ENCODE peak calls at places on chromosomes 16 and 17, in five cellular contexts. One of them, this sample, is unnamed.

GRCh38 chr16:13936596-13937081 is 16.7 kb downstream of the ERCC4 start:
- DNase-seq in OCI-LY7: no peak
- DNase-seq in prostate gland: peak
- DNase-seq in transverse colon: no peak
- DNase-seq in nephron progenitor cell: no peak
- DNase-seq in this sample: no peak

GRCh38 chr17:7280519-7281073 is 922 bp upstream of the SLC2A4 start:
- DNase-seq in OCI-LY7: peak
- DNase-seq in prostate gland: peak
- DNase-seq in transverse colon: peak
- DNase-seq in nephron progenitor cell: peak
- DNase-seq in this sample: peak

GRCh38 chr16:59748531-59748930 is 1014.4 kb upstream of the GOT2 start:
- DNase-seq in OCI-LY7: no peak
- DNase-seq in prostate gland: no peak
- DNase-seq in transverse colon: no peak
- DNase-seq in nephron progenitor cell: no peak
- DNase-seq in this sample: no peak

GRCh38 chr17:73546121-73546520 is 98.1 kb downstream of the SDK2 start:
- DNase-seq in OCI-LY7: no peak
- DNase-seq in prostate gland: no peak
- DNase-seq in transverse colon: no peak
- DNase-seq in nephron progenitor cell: no peak
- DNase-seq in this sample: no peak

GRCh38 chr16:57786632-57787518 is 15.4 kb downstream of the KIFC3 start:
- DNase-seq in OCI-LY7: no peak
- DNase-seq in prostate gland: no peak
- DNase-seq in transverse colon: peak
- DNase-seq in nephron progenitor cell: no peak
- DNase-seq in this sample: no peak

GRCh38 chr16:81758376-81758775 is 20.7 kb upstream of the PLCG2 start:
- DNase-seq in OCI-LY7: no peak
- DNase-seq in prostate gland: no peak
- DNase-seq in transverse colon: no peak
- DNase-seq in nephron progenitor cell: no peak
- DNase-seq in this sample: no peak

GRCh38 chr16:25366078-25366477 is 108.4 kb upstream of the ZKSCAN2 start:
- DNase-seq in OCI-LY7: peak
- DNase-seq in prostate gland: no peak
- DNase-seq in transverse colon: no peak
- DNase-seq in nephron progenitor cell: no peak
- DNase-seq in this sample: no peak

GRCh38 chr16:64952177-64952576 is 169.7 kb downstream of the CDH11 start:
- DNase-seq in OCI-LY7: no peak
- DNase-seq in prostate gland: no peak
- DNase-seq in transverse colon: no peak
- DNase-seq in nephron progenitor cell: no peak
- DNase-seq in this sample: no peak

GRCh38 chr17:57294629-57295501 is 38.5 kb downstream of the MSI2 start:
- DNase-seq in OCI-LY7: no peak
- DNase-seq in prostate gland: no peak
- DNase-seq in transverse colon: no peak
- DNase-seq in nephron progenitor cell: no peak
- DNase-seq in this sample: no peak

GRCh38 chr17:75587718-75588545 is at the start of gene MYO15B:
- DNase-seq in OCI-LY7: no peak
- DNase-seq in prostate gland: no peak
- DNase-seq in transverse colon: peak
- DNase-seq in nephron progenitor cell: peak
- DNase-seq in this sample: peak

GRCh38 chr16:367333-367903 is 2.9 kb downstream of the MRPL28 start:
- DNase-seq in OCI-LY7: no peak
- DNase-seq in prostate gland: no peak
- DNase-seq in transverse colon: no peak
- DNase-seq in nephron progenitor cell: no peak
- DNase-seq in this sample: no peak

DNA sequence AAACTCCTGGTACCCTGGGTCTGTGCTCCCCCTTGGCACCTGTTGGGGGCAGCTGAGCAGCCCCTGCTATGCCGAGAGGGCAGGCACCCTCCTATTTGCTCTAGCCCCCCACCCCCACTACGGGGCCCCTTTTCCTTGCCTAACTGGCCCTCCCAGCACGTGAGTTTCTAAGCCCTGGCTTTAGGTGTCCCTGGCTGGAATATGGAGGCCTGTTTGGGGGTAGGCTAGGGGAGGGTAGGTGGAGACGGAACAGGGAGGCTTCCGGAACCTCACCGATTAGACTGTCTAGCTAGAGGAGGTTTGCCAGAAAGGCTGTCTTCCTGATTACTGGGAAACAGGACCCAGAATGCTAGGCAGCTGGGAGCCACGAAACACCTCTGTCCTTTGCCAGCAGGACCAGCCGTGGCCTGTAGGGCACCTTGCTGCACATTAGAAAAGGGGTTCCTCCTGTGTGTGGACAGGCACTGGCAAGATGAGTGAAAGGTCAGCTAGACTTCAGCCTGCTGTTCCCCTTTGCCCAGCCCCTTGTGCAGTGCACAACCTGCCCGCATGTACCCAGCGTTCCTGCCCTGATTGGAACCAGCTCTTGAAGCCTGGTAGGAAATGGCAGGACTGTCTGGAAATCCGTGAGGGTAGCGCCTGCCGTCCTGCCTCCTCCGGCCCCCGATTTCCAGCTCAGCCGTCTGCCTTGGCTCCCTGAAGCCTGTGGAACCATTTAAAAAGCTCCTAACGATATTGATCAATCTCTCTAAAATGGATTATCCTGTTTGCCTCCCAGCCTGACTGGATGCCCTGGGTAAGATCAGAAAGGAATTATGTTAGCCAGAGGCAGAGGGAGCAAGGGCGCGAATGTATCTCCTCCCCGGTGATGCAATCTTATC is 83.4 kb upstream of the GSE1 start:
- DNase-seq in OCI-LY7: no peak
- DNase-seq in prostate gland: no peak
- DNase-seq in transverse colon: no peak
- DNase-seq in nephron progenitor cell: no peak
- DNase-seq in this sample: no peak
- TF ChIP-seq CTCF in OCI-LY7: no peak
- TF ChIP-seq CTCF in prostate gland: no peak
- TF ChIP-seq CTCF in transverse colon: no peak
- TF ChIP-seq CTCF in nephron progenitor cell: no peak
- TF ChIP-seq CTCF in this sample: no peak

DNA sequence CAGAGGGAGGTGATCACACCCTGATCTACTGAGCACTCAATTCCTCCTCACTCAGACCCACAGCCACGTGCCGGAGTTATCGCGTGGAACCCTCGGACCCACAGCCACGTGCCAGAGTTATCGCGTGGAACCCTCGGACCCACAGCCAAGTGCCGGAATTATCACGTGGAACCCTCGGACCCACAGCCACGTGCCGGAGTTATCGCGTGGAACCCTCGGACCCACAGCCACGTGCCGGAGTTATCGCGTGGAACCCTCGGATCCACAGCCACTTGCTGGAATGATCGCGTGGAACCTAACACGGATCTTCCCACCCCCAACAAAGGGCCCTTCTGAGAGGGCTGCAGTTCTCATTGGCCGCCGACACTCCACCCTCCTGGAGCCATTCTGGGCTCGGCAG is 97.7 kb downstream of the PGS1 start:
- DNase-seq in OCI-LY7: no peak
- DNase-seq in prostate gland: no peak
- DNase-seq in transverse colon: no peak
- DNase-seq in nephron progenitor cell: no peak
- DNase-seq in this sample: no peak
- TF ChIP-seq CTCF in OCI-LY7: no peak
- TF ChIP-seq CTCF in prostate gland: no peak
- TF ChIP-seq CTCF in transverse colon: no peak
- TF ChIP-seq CTCF in nephron progenitor cell: no peak
- TF ChIP-seq CTCF in this sample: no peak

GRCh38 chr16:90015586-90016338 is 3.5 kb downstream of the DBNDD1 start:
- DNase-seq in OCI-LY7: no peak
- DNase-seq in prostate gland: no peak
- DNase-seq in transverse colon: no peak
- DNase-seq in nephron progenitor cell: no peak
- DNase-seq in this sample: no peak
- TF ChIP-seq CTCF in OCI-LY7: no peak
- TF ChIP-seq CTCF in prostate gland: no peak
- TF ChIP-seq CTCF in transverse colon: no peak
- TF ChIP-seq CTCF in nephron progenitor cell: no peak
- TF ChIP-seq CTCF in this sample: no peak

GRCh38 chr16:47774661-47775060 is 313.5 kb downstream of the PHKB start:
- DNase-seq in OCI-LY7: no peak
- DNase-seq in prostate gland: no peak
- DNase-seq in transverse colon: peak
- DNase-seq in nephron progenitor cell: no peak
- DNase-seq in this sample: no peak
- TF ChIP-seq CTCF in OCI-LY7: no peak
- TF ChIP-seq CTCF in prostate gland: no peak
- TF ChIP-seq CTCF in transverse colon: no peak
- TF ChIP-seq CTCF in nephron progenitor cell: no peak
- TF ChIP-seq CTCF in this sample: no peak

GRCh38 chr17:4263282-4264215 is at the start of gene ANKFY1:
- DNase-seq in OCI-LY7: peak
- DNase-seq in prostate gland: peak
- DNase-seq in transverse colon: peak
- DNase-seq in nephron progenitor cell: peak
- DNase-seq in this sample: peak
- TF ChIP-seq CTCF in OCI-LY7: peak
- TF ChIP-seq CTCF in prostate gland: peak
- TF ChIP-seq CTCF in transverse colon: no peak
- TF ChIP-seq CTCF in nephron progenitor cell: no peak
- TF ChIP-seq CTCF in this sample: no peak

DNA sequence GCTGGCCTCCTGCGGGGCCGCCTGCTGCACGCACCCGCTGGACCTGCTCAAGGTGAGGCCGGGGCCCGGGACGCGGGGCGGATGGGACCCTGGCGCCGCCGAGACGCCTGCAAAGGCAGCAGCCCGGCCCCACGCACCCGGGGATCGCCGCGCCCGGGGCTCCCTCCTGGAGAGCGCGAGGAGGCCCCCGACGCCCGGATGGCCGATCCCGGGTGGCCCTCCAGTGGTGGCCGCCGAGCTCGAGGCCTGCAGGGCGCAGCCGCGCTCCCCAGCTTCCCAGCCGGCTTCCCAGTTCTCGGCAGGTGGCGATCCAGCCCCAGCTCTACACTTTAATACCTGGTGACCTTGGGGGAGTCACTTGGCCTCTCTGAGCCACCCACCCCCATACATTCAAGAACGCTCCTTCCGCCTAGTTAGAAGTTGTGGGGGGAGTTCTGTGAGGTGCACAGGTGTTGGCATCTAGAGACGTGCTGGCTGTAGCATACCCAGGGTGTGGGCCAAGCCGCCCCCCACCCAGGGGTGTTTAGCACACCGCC is 452 bp downstream of the SLC25A10 start:
- DNase-seq in OCI-LY7: peak
- DNase-seq in prostate gland: peak
- DNase-seq in transverse colon: peak
- DNase-seq in nephron progenitor cell: peak
- DNase-seq in this sample: no peak
- TF ChIP-seq CTCF in OCI-LY7: peak
- TF ChIP-seq CTCF in prostate gland: peak
- TF ChIP-seq CTCF in transverse colon: no peak
- TF ChIP-seq CTCF in nephron progenitor cell: no peak
- TF ChIP-seq CTCF in this sample: no peak

DNA sequence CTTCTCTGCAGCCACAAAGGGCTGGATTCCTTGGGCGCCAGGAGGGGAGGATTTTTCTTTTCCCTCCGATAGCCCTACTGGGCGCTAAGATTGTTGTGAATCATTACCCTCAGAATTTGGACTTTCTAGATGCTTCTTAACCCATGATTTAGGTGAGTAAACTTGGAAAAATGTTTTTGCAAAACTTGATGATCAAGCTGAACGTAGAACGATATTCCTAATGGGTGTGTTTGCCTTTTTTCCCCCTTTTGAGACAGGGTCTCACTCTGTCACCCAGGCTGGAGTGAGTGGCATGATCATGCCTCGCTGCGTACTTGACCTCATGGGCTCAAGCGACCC is 43.8 kb downstream of the PGS1 start:
- DNase-seq in OCI-LY7: no peak
- DNase-seq in prostate gland: no peak
- DNase-seq in transverse colon: no peak
- DNase-seq in nephron progenitor cell: no peak
- DNase-seq in this sample: no peak
- TF ChIP-seq CTCF in OCI-LY7: no peak
- TF ChIP-seq CTCF in prostate gland: no peak
- TF ChIP-seq CTCF in transverse colon: peak
- TF ChIP-seq CTCF in nephron progenitor cell: peak
- TF ChIP-seq CTCF in this sample: no peak